ENCODE peak calls at places on chromosomes 13 and 19, in four cellular contexts. U is psoas muscle; A is stimulated activated CD4-positive, alpha-beta T cell treated with anti-CD3 and anti-CD28 coated beads, Interleukin-1b, Interleukin-23, amount 100 ng/mL, for 4 hours; O is central memory CD4-positive, alpha-beta T cell. Y is an unnamed sample.

GRCh38 chr19:4503224-4504170 is 14.8 kb downstream of the PLIN4 start:
- DNase-seq in U (peak; percentile 53), A (no peak), O (no peak), Y (no peak)

GRCh38 chr13:50222569-50223332 is 207.5 kb downstream of the KCNRG start:
- DNase-seq in U (peak; percentile 90), A (no peak), O (no peak), Y (peak; percentile 76)

GRCh38 chr19:15417699-15418098 is 1.1 kb downstream of the AKAP8L start:
- DNase-seq in U (peak; percentile 62), A (no peak), O (no peak), Y (no peak)

GRCh38 chr13:32515246-32515645 is 23.3 kb downstream of the N4BP2L2 start:
- DNase-seq in U (no peak), A (no peak), O (no peak), Y (no peak)

GRCh38 chr19:15299568-15300409 is 32.5 kb downstream of the BRD4 start:
- DNase-seq in U (no peak), A (no peak), O (no peak), Y (no peak)

GRCh38 chr19:47729468-47729798 is 15.9 kb upstream of the NOP53 start:
- DNase-seq in U (peak; percentile 79), A (no peak), O (no peak), Y (peak; percentile 82)

GRCh38 chr13:61812286-61812685 is 396.6 kb upstream of the PCDH20 start:
- DNase-seq in U (no peak), A (no peak), O (no peak), Y (no peak)

GRCh38 chr19:40398417-40399056 is 8.6 kb upstream of the HIPK4 start:
- DNase-seq in U (no peak), A (peak; percentile 41), O (peak; percentile 48), Y (no peak)

GRCh38 chr13:34466301-34466700 is 475.8 kb upstream of the NBEA start:
- DNase-seq in U (no peak), A (no peak), O (no peak), Y (no peak)

GRCh38 chr19:38310279-38310670 is 5.5 kb downstream of the YIF1B start:
- DNase-seq in U (no peak), A (no peak), O (no peak), Y (no peak)

GRCh38 chr19:17855333-17856152 is 4.2 kb upstream of the RPL18A start:
- DNase-seq in U (peak; percentile 93), A (peak; percentile 94), O (peak; percentile 76), Y (peak; percentile 89)

GRCh38 chr13:89465366-89465765 is 1794.2 kb downstream of the SLITRK5 start:
- DNase-seq in U (no peak), A (no peak), O (no peak), Y (no peak)

GRCh38 chr19:34662919-34663318 is 14.0 kb downstream of the SCGB2B2 start:
- DNase-seq in U (no peak), A (peak; percentile 18), O (peak; percentile 54), Y (no peak)

GRCh38 chr13:99687728-99688397 is 186.6 kb downstream of the TM9SF2 start:
- DNase-seq in U (no peak), A (no peak), O (no peak), Y (no peak)

GRCh38 chr13:33261426-33262068 is 24.0 kb downstream of the STARD13 start:
- DNase-seq in U (no peak), A (no peak), O (no peak), Y (no peak)

GRCh38 chr13:49098198-49098597 is 121.9 kb upstream of the MLNR start:
- DNase-seq in U (no peak), A (no peak), O (peak; percentile 10), Y (no peak)

GRCh38 chr19:18109731-18110671 is 12.4 kb downstream of the MAST3 start:
- DNase-seq in U (peak; percentile 80), A (peak; percentile 37), O (no peak), Y (no peak)

GRCh38 chr13:113978741-113979481 is 5.0 kb upstream of the C13orf46 start:
- DNase-seq in U (peak; percentile 43), A (no peak), O (no peak), Y (peak; percentile 77)

GRCh38 chr19:51107406-51108065 is 673 bp downstream of the CTU1 start:
- DNase-seq in U (no peak), A (no peak), O (no peak), Y (no peak)

GRCh38 chr19:2474232-2475017 is 1.5 kb upstream of the GADD45B start:
- DNase-seq in U (peak; percentile 93), A (peak; percentile 91), O (peak; percentile 82), Y (peak; percentile 92)

GRCh38 chr13:23378009-23378632 is 55.4 kb downstream of the SACS start:
- DNase-seq in U (no peak), A (peak; percentile 58), O (peak; percentile 64), Y (no peak)

GRCh38 chr19:341386-342127 is 3.0 kb downstream of the MIER2 start:
- DNase-seq in U (no peak), A (no peak), O (no peak), Y (peak; percentile 47)

GRCh38 chr19:6417713-6418561 is 6.7 kb downstream of the KHSRP start:
- DNase-seq in U (peak; percentile 70), A (no peak), O (no peak), Y (no peak)

GRCh38 chr19:5621945-5622464 is 571 bp downstream of the SAFB2 start:
- DNase-seq in U (peak; percentile 62), A (no peak), O (no peak), Y (peak; percentile 77)

GRCh38 chr13:30016398-30016797 is 166.0 kb upstream of the UBL3 start:
- DNase-seq in U (no peak), A (no peak), O (no peak), Y (no peak)

GRCh38 chr19:39093761-39094160 is 9.6 kb downstream of the ACP7 start:
- DNase-seq in U (no peak), A (no peak), O (no peak), Y (no peak)

GRCh38 chr13:113207890-113208423 is 512 bp downstream of the PCID2 start:
- DNase-seq in U (no peak), A (no peak), O (no peak), Y (no peak)

GRCh38 chr13:107069107-107069776 is 501.3 kb upstream of the ARGLU1 start:
- DNase-seq in U (no peak), A (no peak), O (no peak), Y (no peak)